ENCODE peak calls at places on chromosomes 1 and 21, in five cellular contexts. H is heart right ventricle; S is activated T-cell treated with anti-CD3 and anti-CD28 coated beads, Interleukin-2, amount 50 U/mL, for 4 hours; R is HFFc6; X is lung. D is an unnamed sample.

GRCh38 chr1:224189561-224189960 is 6.5 kb downstream of the DEGS1 start:
- DNase-seq in X (no peak), R (no peak), H (no peak), S (no peak), D (no peak)

GRCh38 chr1:228784191-228784590 is 48.9 kb downstream of the RHOU start:
- DNase-seq in S (no peak), H (no peak), R (no peak), X (no peak), D (no peak)

GRCh38 chr1:31626451-31627202 is 9.1 kb downstream of the HCRTR1 start:
- DNase-seq in R (peak), S (no peak), X (no peak), H (no peak), D (no peak)

GRCh38 chr1:187244623-187245022 is 415.9 kb downstream of the PLA2G4A start:
- DNase-seq in H (no peak), R (no peak), S (no peak), X (no peak), D (no peak)

GRCh38 chr1:216903389-216903754 is 180.1 kb upstream of the ESRRG start:
- DNase-seq in H (no peak), S (no peak), X (no peak), R (no peak), D (peak)

GRCh38 chr1:30840904-30841598 is 67.5 kb downstream of the SDC3 start:
- DNase-seq in S (no peak), R (no peak), H (peak), X (peak), D (no peak)

GRCh38 chr1:184576822-184577790 is 177.6 kb downstream of the EDEM3 start:
- DNase-seq in S (no peak), R (no peak), X (no peak), H (no peak), D (no peak)

GRCh38 chr1:115430717-115431116 is 92.7 kb upstream of the NGF start:
- DNase-seq in H (no peak), S (no peak), R (peak), X (no peak), D (peak)

GRCh38 chr1:34360574-34360973 is 183.9 kb downstream of the C1orf94 start:
- DNase-seq in R (no peak), S (no peak), H (no peak), X (no peak), D (no peak)

GRCh38 chr21:32368386-32368785 is 24.4 kb downstream of the URB1 start:
- DNase-seq in R (no peak), H (no peak), X (no peak), S (no peak), D (no peak)

GRCh38 chr1:212749924-212750535 is 41.5 kb downstream of the NSL1 start:
- DNase-seq in R (peak), S (no peak), X (no peak), H (no peak), D (no peak)

GRCh38 chr1:46224966-46225365 is 21.8 kb downstream of the LURAP1 start:
- DNase-seq in R (no peak), H (no peak), X (no peak), S (no peak), D (no peak)

GRCh38 chr1:246004281-246004680 is 502.8 kb downstream of the SMYD3 start:
- DNase-seq in X (no peak), R (no peak), S (no peak), H (no peak), D (no peak)

GRCh38 chr1:226447932-226448670 is 40.2 kb upstream of the PARP1 start:
- DNase-seq in H (no peak), R (no peak), X (no peak), S (no peak), D (no peak)

GRCh38 chr1:43415901-43416300 is 26.2 kb downstream of the SZT2 start:
- DNase-seq in R (no peak), H (no peak), S (no peak), X (no peak), D (no peak)

GRCh38 chr1:150567341-150567716 is 12.1 kb downstream of the MCL1 start:
- DNase-seq in S (peak), R (no peak), X (no peak), H (no peak), D (no peak)

GRCh38 chr1:220990417-220991337 is 111.4 kb downstream of the HLX start:
- DNase-seq in H (no peak), R (peak), X (no peak), S (no peak), D (peak)

GRCh38 chr1:10935724-10936123 is 76.7 kb upstream of the TARDBP start:
- DNase-seq in X (no peak), R (no peak), H (no peak), S (no peak), D (no peak)

GRCh38 chr1:164953815-164954214 is 394.8 kb downstream of the PBX1 start:
- DNase-seq in X (no peak), S (no peak), R (no peak), H (no peak), D (no peak)

GRCh38 chr1:233394860-233395717 is 67.6 kb downstream of the MAP3K21 start:
- DNase-seq in H (peak), S (no peak), X (no peak), R (peak), D (no peak)

GRCh38 chr1:203528098-203528497 is 34.1 kb downstream of the OPTC start:
- DNase-seq in H (no peak), R (no peak), X (no peak), S (no peak), D (no peak)

GRCh38 chr1:10415211-10415930 is 14.9 kb upstream of the CENPS start:
- DNase-seq in R (peak), H (no peak), X (peak), S (no peak), D (peak)

GRCh38 chr1:95625224-95625623 is 391.2 kb downstream of the RWDD3 start:
- DNase-seq in S (no peak), R (no peak), H (no peak), X (no peak), D (no peak)

GRCh38 chr1:43986712-43987111 is 4.7 kb upstream of the CCDC24 start:
- DNase-seq in R (no peak), S (no peak), H (no peak), X (no peak), D (no peak)

GRCh38 chr1:218273757-218274505 is 11.2 kb upstream of the RRP15 start:
- DNase-seq in H (no peak), S (no peak), X (no peak), R (no peak), D (no peak)

GRCh38 chr1:158200509-158200908 is 19.8 kb downstream of the CD1D start:
- DNase-seq in R (no peak), H (no peak), X (no peak), S (no peak), D (no peak)

GRCh38 chr1:205667909-205668643 is 12.2 kb downstream of the SLC45A3 start:
- DNase-seq in S (no peak), X (no peak), H (no peak), R (no peak), D (no peak)

GRCh38 chr1:68111804-68112436 is 61.5 kb upstream of the DIRAS3 start:
- DNase-seq in X (peak), H (peak), S (no peak), R (peak), D (peak)

GRCh38 chr1:59695301-59695700 is 119.4 kb upstream of the HOOK1 start:
- DNase-seq in S (no peak), X (no peak), R (peak), H (no peak), D (no peak)

GRCh38 chr1:76871355-76871974 is 4.2 kb downstream of the ST6GALNAC5 start:
- DNase-seq in X (no peak), H (no peak), R (no peak), S (no peak), D (no peak)

GRCh38 chr1:236058141-236058626 is 6.7 kb downstream of the NID1 start:
- DNase-seq in S (no peak), R (peak), H (no peak), X (no peak), D (peak)

GRCh38 chr1:32903991-32904776 is 3.0 kb upstream of the TMEM54 start:
- DNase-seq in R (no peak), X (no peak), S (no peak), H (no peak), D (no peak)

GRCh38 chr1:39275836-39276507 is 71.5 kb downstream of the MACF1 start:
- DNase-seq in R (no peak), H (no peak), X (no peak), S (no peak), D (no peak)

GRCh38 chr1:87462894-87463293 is 134.2 kb downstream of the LMO4 start:
- DNase-seq in S (no peak), X (no peak), R (no peak), H (no peak), D (no peak)

D was measured in MG63.